ENCODE peak calls at places on chromosomes 16 and 17, in five cellular contexts. One of them, this sample, is unnamed.

GRCh38 chr16:86714166-86714565 is 135.8 kb downstream of the FOXL1 start:
- DNase-seq in brain microvascular endothelial cell: peak
- DNase-seq in fibroblast of the aortic adventitia: peak
- DNase-seq in fibroblast of mammary gland: peak
- DNase-seq in cardiac muscle cell: no peak
- DNase-seq in this sample: peak

GRCh38 chr16:54054237-54054780 is 232.3 kb downstream of the IRX3 start:
- DNase-seq in fibroblast of the aortic adventitia: no peak
- DNase-seq in cardiac muscle cell: no peak
- DNase-seq in fibroblast of mammary gland: no peak
- DNase-seq in brain microvascular endothelial cell: no peak
- DNase-seq in this sample: no peak

GRCh38 chr16:28321700-28322411 is 29.5 kb downstream of the SBK1 start:
- DNase-seq in cardiac muscle cell: peak
- DNase-seq in fibroblast of the aortic adventitia: peak
- DNase-seq in fibroblast of mammary gland: peak
- DNase-seq in brain microvascular endothelial cell: peak
- DNase-seq in this sample: peak

GRCh38 chr17:16976686-16977550 is 5.0 kb upstream of the TNFRSF13B start:
- DNase-seq in fibroblast of mammary gland: no peak
- DNase-seq in fibroblast of the aortic adventitia: no peak
- DNase-seq in cardiac muscle cell: no peak
- DNase-seq in brain microvascular endothelial cell: no peak
- DNase-seq in this sample: no peak

GRCh38 chr17:8223356-8224063 is 13.1 kb upstream of the AURKB start:
- DNase-seq in fibroblast of the aortic adventitia: no peak
- DNase-seq in fibroblast of mammary gland: peak
- DNase-seq in brain microvascular endothelial cell: peak
- DNase-seq in cardiac muscle cell: peak
- DNase-seq in this sample: peak

GRCh38 chr17:79732804-79733691 is 2.3 kb downstream of the ENPP7 start:
- DNase-seq in brain microvascular endothelial cell: no peak
- DNase-seq in cardiac muscle cell: no peak
- DNase-seq in fibroblast of mammary gland: no peak
- DNase-seq in fibroblast of the aortic adventitia: no peak
- DNase-seq in this sample: no peak

GRCh38 chr17:16952401-16952800 is 19.5 kb downstream of the TNFRSF13B start:
- DNase-seq in brain microvascular endothelial cell: no peak
- DNase-seq in cardiac muscle cell: no peak
- DNase-seq in fibroblast of mammary gland: no peak
- DNase-seq in fibroblast of the aortic adventitia: no peak
- DNase-seq in this sample: no peak

GRCh38 chr16:86353185-86353584 is 157.1 kb upstream of the FOXF1 start:
- DNase-seq in brain microvascular endothelial cell: no peak
- DNase-seq in fibroblast of the aortic adventitia: no peak
- DNase-seq in cardiac muscle cell: no peak
- DNase-seq in fibroblast of mammary gland: peak
- DNase-seq in this sample: peak

GRCh38 chr16:48054881-48055601 is 100.8 kb downstream of the ABCC12 start:
- DNase-seq in fibroblast of mammary gland: peak
- DNase-seq in brain microvascular endothelial cell: peak
- DNase-seq in fibroblast of the aortic adventitia: peak
- DNase-seq in cardiac muscle cell: peak
- DNase-seq in this sample: peak

GRCh38 chr16:15498427-15499175 is 64.2 kb downstream of the BMERB1 start:
- DNase-seq in cardiac muscle cell: peak
- DNase-seq in fibroblast of mammary gland: peak
- DNase-seq in brain microvascular endothelial cell: no peak
- DNase-seq in fibroblast of the aortic adventitia: peak
- DNase-seq in this sample: no peak

GRCh38 chr17:64004903-64005733 is 7.0 kb downstream of the PRR29 start:
- DNase-seq in fibroblast of the aortic adventitia: no peak
- DNase-seq in fibroblast of mammary gland: no peak
- DNase-seq in brain microvascular endothelial cell: no peak
- DNase-seq in cardiac muscle cell: no peak
- DNase-seq in this sample: no peak

GRCh38 chr17:17387461-17388362 is 84.5 kb downstream of the NT5M start:
- DNase-seq in cardiac muscle cell: no peak
- DNase-seq in fibroblast of the aortic adventitia: no peak
- DNase-seq in brain microvascular endothelial cell: no peak
- DNase-seq in fibroblast of mammary gland: no peak
- DNase-seq in this sample: no peak

GRCh38 chr16:19375561-19376158 is 42.0 kb upstream of the TMC5 start:
- DNase-seq in cardiac muscle cell: peak
- DNase-seq in fibroblast of mammary gland: peak
- DNase-seq in brain microvascular endothelial cell: peak
- DNase-seq in fibroblast of the aortic adventitia: peak
- DNase-seq in this sample: peak

GRCh38 chr17:47785538-47786123 is 36.0 kb downstream of the OSBPL7 start:
- DNase-seq in fibroblast of mammary gland: peak
- DNase-seq in cardiac muscle cell: peak
- DNase-seq in fibroblast of the aortic adventitia: peak
- DNase-seq in brain microvascular endothelial cell: no peak
- DNase-seq in this sample: peak

GRCh38 chr17:38868968-38869646 is 751 bp upstream of the LASP1 start:
- DNase-seq in brain microvascular endothelial cell: peak
- DNase-seq in fibroblast of mammary gland: peak
- DNase-seq in fibroblast of the aortic adventitia: peak
- DNase-seq in cardiac muscle cell: peak
- DNase-seq in this sample: peak

GRCh38 chr16:526181-527014 is 1.1 kb upstream of the CAPN15 start:
- DNase-seq in fibroblast of the aortic adventitia: peak
- DNase-seq in fibroblast of mammary gland: peak
- DNase-seq in brain microvascular endothelial cell: no peak
- DNase-seq in cardiac muscle cell: peak
- DNase-seq in this sample: peak

GRCh38 chr17:74734256-74734655 is 2.8 kb upstream of the RAB37 start:
- DNase-seq in fibroblast of mammary gland: no peak
- DNase-seq in brain microvascular endothelial cell: no peak
- DNase-seq in fibroblast of the aortic adventitia: no peak
- DNase-seq in cardiac muscle cell: no peak
- DNase-seq in this sample: no peak

GRCh38 chr17:74739227-74739831 is 2.3 kb downstream of the RAB37 start:
- DNase-seq in brain microvascular endothelial cell: no peak
- DNase-seq in fibroblast of mammary gland: no peak
- DNase-seq in cardiac muscle cell: no peak
- DNase-seq in fibroblast of the aortic adventitia: no peak
- DNase-seq in this sample: no peak

GRCh38 chr17:74736423-74737298 is at the start of gene RAB37:
- DNase-seq in cardiac muscle cell: peak
- DNase-seq in fibroblast of the aortic adventitia: no peak
- DNase-seq in fibroblast of mammary gland: peak
- DNase-seq in brain microvascular endothelial cell: no peak
- DNase-seq in this sample: peak

GRCh38 chr17:74738051-74738996 is 1.3 kb downstream of the RAB37 start:
- DNase-seq in brain microvascular endothelial cell: no peak
- DNase-seq in fibroblast of the aortic adventitia: no peak
- DNase-seq in cardiac muscle cell: peak
- DNase-seq in fibroblast of mammary gland: no peak
- DNase-seq in this sample: peak

GRCh38 chr17:74737299-74738050 is 419 bp downstream of the RAB37 start:
- DNase-seq in fibroblast of mammary gland: peak
- DNase-seq in brain microvascular endothelial cell: no peak
- DNase-seq in cardiac muscle cell: peak
- DNase-seq in fibroblast of the aortic adventitia: no peak
- DNase-seq in this sample: no peak
- TF ChIP-seq CTCF in fibroblast of mammary gland: peak
- TF ChIP-seq CTCF in brain microvascular endothelial cell: peak
- TF ChIP-seq CTCF in cardiac muscle cell: peak
- TF ChIP-seq CTCF in fibroblast of the aortic adventitia: peak
- TF ChIP-seq CTCF in this sample: no peak

DNA sequence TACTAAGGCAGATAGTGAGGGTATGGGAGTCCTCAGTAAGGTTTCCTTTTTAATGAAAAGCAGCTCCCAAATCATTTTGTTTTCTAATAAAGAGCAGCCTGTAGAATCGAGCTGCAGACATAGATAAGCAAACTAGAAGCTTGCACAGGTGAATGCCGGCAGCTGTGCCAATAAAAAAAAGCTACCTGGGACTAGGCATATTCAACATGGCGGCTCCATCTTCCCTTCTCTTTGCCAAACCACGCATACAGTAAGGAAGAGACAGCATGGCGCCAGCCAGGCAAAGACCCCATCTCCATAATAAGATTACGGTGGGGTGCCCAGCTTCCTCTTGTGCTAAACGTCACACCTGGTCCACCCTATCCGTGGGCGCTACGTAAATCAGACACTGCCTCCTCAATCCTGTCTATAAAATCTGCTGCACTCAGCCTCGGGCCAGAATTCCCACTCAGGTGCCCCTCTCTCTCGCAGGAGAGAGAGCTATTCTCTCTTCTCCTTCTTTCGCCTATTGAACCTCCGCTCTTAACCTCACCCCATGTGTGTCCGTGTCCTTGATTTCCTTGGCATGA is 92.7 kb upstream of the FA2H start:
- DNase-seq in cardiac muscle cell: no peak
- DNase-seq in fibroblast of mammary gland: no peak
- DNase-seq in fibroblast of the aortic adventitia: no peak
- DNase-seq in brain microvascular endothelial cell: no peak
- DNase-seq in this sample: no peak
- H3K4me3 ChIP-seq in cardiac muscle cell: no peak
- H3K4me3 ChIP-seq in fibroblast of mammary gland: no peak
- H3K4me3 ChIP-seq in fibroblast of the aortic adventitia: no peak
- H3K4me3 ChIP-seq in brain microvascular endothelial cell: no peak
- H3K4me3 ChIP-seq in this sample: no peak

GRCh38 chr16:82824408-82824807 is 197.6 kb downstream of the CDH13 start:
- DNase-seq in fibroblast of mammary gland: peak
- DNase-seq in brain microvascular endothelial cell: no peak
- DNase-seq in fibroblast of the aortic adventitia: peak
- DNase-seq in cardiac muscle cell: no peak
- DNase-seq in this sample: peak
- TF ChIP-seq CTCF in fibroblast of mammary gland: no peak
- TF ChIP-seq CTCF in brain microvascular endothelial cell: no peak
- TF ChIP-seq CTCF in fibroblast of the aortic adventitia: no peak
- TF ChIP-seq CTCF in cardiac muscle cell: no peak
- TF ChIP-seq CTCF in this sample: peak

DNA sequence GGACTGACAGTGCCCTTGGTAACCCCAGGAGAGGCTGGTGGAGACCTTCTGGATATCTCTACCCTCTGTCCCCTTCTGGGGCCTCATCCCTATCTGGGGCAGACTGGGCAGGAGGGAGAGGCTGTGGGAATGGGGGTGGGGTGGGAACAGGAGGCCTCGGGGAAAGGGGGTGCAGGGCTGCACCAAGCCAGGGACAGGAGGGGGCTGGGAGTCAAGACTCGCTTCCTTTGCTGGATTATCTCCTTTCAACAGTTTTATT is 24.8 kb downstream of the G6PC3 start:
- DNase-seq in brain microvascular endothelial cell: no peak
- DNase-seq in fibroblast of the aortic adventitia: no peak
- DNase-seq in fibroblast of mammary gland: no peak
- DNase-seq in cardiac muscle cell: no peak
- DNase-seq in this sample: no peak
- H3K4me3 ChIP-seq in brain microvascular endothelial cell: peak
- H3K4me3 ChIP-seq in fibroblast of the aortic adventitia: no peak
- H3K4me3 ChIP-seq in fibroblast of mammary gland: no peak
- H3K4me3 ChIP-seq in cardiac muscle cell: no peak
- H3K4me3 ChIP-seq in this sample: no peak

GRCh38 chr16:72947379-72948237 is 100.3 kb downstream of the ZFHX3 start:
- DNase-seq in fibroblast of the aortic adventitia: peak
- DNase-seq in brain microvascular endothelial cell: peak
- DNase-seq in fibroblast of mammary gland: no peak
- DNase-seq in cardiac muscle cell: no peak
- DNase-seq in this sample: peak

GRCh38 chr16:72946063-72946462 is 101.9 kb downstream of the ZFHX3 start:
- DNase-seq in fibroblast of the aortic adventitia: no peak
- DNase-seq in cardiac muscle cell: no peak
- DNase-seq in brain microvascular endothelial cell: no peak
- DNase-seq in fibroblast of mammary gland: no peak
- DNase-seq in this sample: no peak

GRCh38 chr16:72945611-72946010 is 102.3 kb downstream of the ZFHX3 start:
- DNase-seq in fibroblast of the aortic adventitia: no peak
- DNase-seq in brain microvascular endothelial cell: no peak
- DNase-seq in cardiac muscle cell: no peak
- DNase-seq in fibroblast of mammary gland: no peak
- DNase-seq in this sample: no peak

GRCh38 chr16:72945081-72945480 is 102.8 kb downstream of the ZFHX3 start:
- DNase-seq in fibroblast of the aortic adventitia: no peak
- DNase-seq in cardiac muscle cell: no peak
- DNase-seq in brain microvascular endothelial cell: no peak
- DNase-seq in fibroblast of mammary gland: no peak
- DNase-seq in this sample: no peak

GRCh38 chr16:72946474-72947194 is 101.3 kb downstream of the ZFHX3 start:
- DNase-seq in cardiac muscle cell: peak
- DNase-seq in brain microvascular endothelial cell: peak
- DNase-seq in fibroblast of the aortic adventitia: peak
- DNase-seq in fibroblast of mammary gland: peak
- DNase-seq in this sample: peak
- TF ChIP-seq CTCF in cardiac muscle cell: no peak
- TF ChIP-seq CTCF in brain microvascular endothelial cell: no peak
- TF ChIP-seq CTCF in fibroblast of the aortic adventitia: no peak
- TF ChIP-seq CTCF in fibroblast of mammary gland: no peak
- TF ChIP-seq CTCF in this sample: no peak

DNA sequence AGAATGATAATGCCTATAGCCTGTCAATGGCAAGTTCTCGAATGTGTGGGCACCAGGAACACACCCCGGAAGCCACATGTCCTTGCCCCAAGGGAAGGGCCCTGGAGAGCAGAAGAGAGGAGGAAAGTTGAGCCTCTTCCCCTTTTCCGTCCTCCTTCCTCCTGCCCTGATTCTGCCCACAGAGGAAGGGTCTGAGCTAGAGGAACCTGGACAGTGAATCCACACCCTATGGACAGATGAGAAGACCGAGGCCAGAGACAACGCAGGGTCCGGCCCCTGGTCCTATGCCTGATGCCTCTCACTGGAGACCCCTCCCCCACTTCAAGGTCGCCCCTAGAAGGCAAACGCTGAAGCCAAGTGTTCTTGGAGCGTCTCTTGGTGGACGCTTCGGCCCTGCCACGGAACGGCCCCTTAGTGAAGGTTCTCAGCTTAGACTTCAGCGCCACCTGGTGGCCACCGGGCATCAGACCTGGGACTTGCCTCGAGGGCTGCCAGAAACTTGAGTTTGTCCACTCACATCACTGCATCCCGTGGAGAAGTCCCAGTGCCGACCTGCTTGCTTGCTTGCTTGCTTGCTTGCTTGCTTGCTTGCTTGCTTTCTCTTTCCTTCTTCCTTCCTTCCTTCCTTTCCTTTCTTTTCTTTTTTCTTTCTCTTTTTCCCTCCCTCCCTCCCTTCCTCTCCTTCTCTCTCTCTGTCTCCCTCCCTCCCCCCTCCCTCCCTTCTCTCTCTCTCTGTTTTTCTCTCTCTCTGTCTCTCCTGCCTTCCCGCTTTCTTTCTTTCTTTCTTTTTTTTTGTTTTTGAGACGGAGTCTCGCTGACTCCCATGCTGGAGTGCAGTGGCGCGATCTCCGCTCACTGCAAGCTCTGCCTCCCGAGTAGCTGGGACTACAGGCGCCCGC is 20.6 kb upstream of the SPNS3 start:
- DNase-seq in fibroblast of the aortic adventitia: peak
- DNase-seq in cardiac muscle cell: peak
- DNase-seq in fibroblast of mammary gland: peak
- DNase-seq in brain microvascular endothelial cell: peak
- DNase-seq in this sample: peak
- H3K4me3 ChIP-seq in fibroblast of the aortic adventitia: no peak
- H3K4me3 ChIP-seq in cardiac muscle cell: no peak
- H3K4me3 ChIP-seq in fibroblast of mammary gland: no peak
- H3K4me3 ChIP-seq in brain microvascular endothelial cell: no peak
- H3K4me3 ChIP-seq in this sample: no peak

GRCh38 chr17:78358538-78359215 is 1.2 kb downstream of the SOCS3 start:
- DNase-seq in cardiac muscle cell: peak
- DNase-seq in fibroblast of mammary gland: no peak
- DNase-seq in brain microvascular endothelial cell: no peak
- DNase-seq in fibroblast of the aortic adventitia: peak
- DNase-seq in this sample: peak
- TF ChIP-seq CTCF in cardiac muscle cell: no peak
- TF ChIP-seq CTCF in fibroblast of mammary gland: no peak
- TF ChIP-seq CTCF in brain microvascular endothelial cell: no peak
- TF ChIP-seq CTCF in fibroblast of the aortic adventitia: no peak
- TF ChIP-seq CTCF in this sample: no peak

GRCh38 chr17:41678411-41678906 is 10.2 kb upstream of the EIF1 start:
- DNase-seq in brain microvascular endothelial cell: no peak
- DNase-seq in fibroblast of mammary gland: no peak
- DNase-seq in cardiac muscle cell: no peak
- DNase-seq in fibroblast of the aortic adventitia: peak
- DNase-seq in this sample: peak
- H3K4me3 ChIP-seq in brain microvascular endothelial cell: peak
- H3K4me3 ChIP-seq in fibroblast of mammary gland: no peak
- H3K4me3 ChIP-seq in cardiac muscle cell: no peak
- H3K4me3 ChIP-seq in fibroblast of the aortic adventitia: peak
- H3K4me3 ChIP-seq in this sample: peak